ENCODE peak calls at places on chromosome 19, in nine cellular contexts. I is dorsolateral prefrontal cortex, M is GM06990, L is astrocyte of the spinal cord, Z is AG09309, F is vagina, N is AG09319, O is ovary, U is fibroblast of lung. H is an unnamed sample.

GRCh38 chr19:50568321-50569022 is at the start of gene LRRC4B:
- DNase-seq in Z (no peak), U (no peak), I (peak), L (no peak), O (no peak), F (no peak), M (no peak), N (no peak), H (no peak)

GRCh38 chr19:41707871-41708371 is 505 bp upstream of the CEACAM5 start:
- DNase-seq in I (no peak), U (no peak), L (no peak), M (no peak), N (no peak), O (no peak), Z (no peak), F (no peak), H (no peak)

GRCh38 chr19:3826163-3826562 is 40.0 kb upstream of the MATK start:
- DNase-seq in L (no peak), Z (no peak), N (no peak), F (no peak), I (no peak), U (no peak), O (no peak), M (no peak), H (no peak)

GRCh38 chr19:58279925-58280316 is 1.2 kb downstream of the ZNF8 start:
- DNase-seq in M (no peak), O (no peak), F (no peak), U (no peak), L (no peak), Z (no peak), N (no peak), I (no peak), H (no peak)

GRCh38 chr19:3234800-3235199 is 10.3 kb downstream of the CELF5 start:
- DNase-seq in F (no peak), Z (no peak), L (no peak), O (no peak), M (no peak), I (no peak), U (no peak), N (no peak), H (no peak)

GRCh38 chr19:7266832-7267231 is 27.4 kb downstream of the INSR start:
- DNase-seq in N (no peak), I (no peak), L (no peak), Z (no peak), U (no peak), F (no peak), O (no peak), M (no peak), H (no peak)

GRCh38 chr19:50431343-50432220 is 1.1 kb upstream of the MYBPC2 start:
- DNase-seq in Z (no peak), I (peak), F (no peak), O (peak), N (peak), M (peak), U (peak), L (peak), H (peak)

GRCh38 chr19:11190501-11190900 is 6.8 kb downstream of the KANK2 start:
- DNase-seq in O (no peak), N (no peak), Z (no peak), I (no peak), F (no peak), L (no peak), M (no peak), U (no peak), H (no peak)

GRCh38 chr19:1333789-1334188 is 48.1 kb downstream of the EFNA2 start:
- DNase-seq in N (no peak), Z (no peak), O (no peak), I (no peak), U (peak), L (peak), M (no peak), F (no peak), H (no peak)

GRCh38 chr19:7337380-7338194 is 11.2 kb upstream of the ARHGEF18 start:
- DNase-seq in I (no peak), U (no peak), O (no peak), Z (no peak), F (no peak), L (no peak), N (no peak), M (peak), H (no peak)

GRCh38 chr19:32354345-32354744 is 8.9 kb downstream of the ZNF507 start:
- DNase-seq in U (no peak), M (no peak), F (no peak), N (no peak), Z (no peak), O (no peak), L (no peak), I (no peak), H (no peak)

GRCh38 chr19:57191141-57192063 is at the start of gene ZNF264:
- DNase-seq in Z (peak), N (peak), O (peak), I (peak), M (peak), F (peak), L (peak), U (peak), H (peak)

GRCh38 chr19:2268480-2268830 is 12.2 kb upstream of the JSRP1 start:
- DNase-seq in I (no peak), M (no peak), U (no peak), Z (no peak), N (no peak), L (no peak), F (no peak), O (no peak), H (no peak)

GRCh38 chr19:40381321-40381720 is 8.7 kb downstream of the HIPK4 start:
- DNase-seq in N (no peak), F (no peak), I (no peak), M (no peak), O (no peak), U (no peak), L (no peak), Z (no peak), H (no peak)

GRCh38 chr19:34148672-34149185 is 23.6 kb upstream of the LSM14A start:
- DNase-seq in F (no peak), Z (no peak), U (no peak), M (no peak), O (no peak), N (no peak), L (no peak), I (no peak), H (no peak)

GRCh38 chr19:28290963-28291657 is 921.8 kb downstream of the UQCRFS1 start:
- DNase-seq in L (no peak), N (no peak), M (no peak), Z (no peak), U (no peak), F (no peak), O (no peak), I (no peak), H (no peak)

GRCh38 chr19:6228523-6229215 is 51.1 kb downstream of the MLLT1 start:
- DNase-seq in L (peak), Z (no peak), M (no peak), O (peak), F (no peak), U (peak), I (no peak), N (no peak), H (no peak)

GRCh38 chr19:32971012-32971595 is 654 bp downstream of the CEP89 start:
- DNase-seq in N (no peak), M (no peak), O (no peak), F (no peak), U (peak), I (no peak), Z (no peak), L (no peak), H (no peak)

GRCh38 chr19:51448011-51448744 is 10.1 kb downstream of the SIGLEC8 start:
- DNase-seq in I (no peak), L (no peak), U (no peak), N (no peak), Z (no peak), F (no peak), M (no peak), O (no peak), H (no peak)

GRCh38 chr19:55493650-55494171 is 5.5 kb downstream of the SSC5D start:
- DNase-seq in L (no peak), U (no peak), N (no peak), Z (no peak), O (peak), I (no peak), F (no peak), M (no peak), H (no peak)

GRCh38 chr19:41351339-41352245 is 2.1 kb downstream of the TGFB1 start:
- DNase-seq in F (no peak), L (peak), I (peak), U (peak), O (peak), M (peak), N (no peak), Z (no peak), H (no peak)

GRCh38 chr19:5125797-5126497 is 157.0 kb downstream of the KDM4B start:
- DNase-seq in N (no peak), U (peak), L (peak), F (no peak), Z (no peak), O (no peak), M (no peak), I (no peak), H (no peak)

GRCh38 chr19:2171349-2172145 is 7.8 kb downstream of the DOT1L start:
- DNase-seq in F (no peak), L (no peak), N (no peak), O (peak), I (no peak), U (peak), Z (no peak), M (peak), H (no peak)

GRCh38 chr19:4911314-4911713 is 2.0 kb downstream of the UHRF1 start:
- DNase-seq in N (no peak), Z (no peak), O (no peak), U (peak), M (no peak), F (no peak), L (no peak), I (no peak), H (no peak)

GRCh38 chr19:2315121-2315817 is 7.3 kb upstream of the LINGO3 start:
- DNase-seq in I (no peak), O (no peak), F (no peak), L (no peak), U (no peak), M (no peak), Z (no peak), N (no peak), H (no peak)

GRCh38 chr19:30006206-30006605 is 64.2 kb downstream of the URI1 start:
- DNase-seq in Z (no peak), L (no peak), M (no peak), F (no peak), O (no peak), U (no peak), N (no peak), I (no peak), H (no peak)

GRCh38 chr19:39218230-39219007 is 14.4 kb upstream of the SYCN start:
- DNase-seq in N (no peak), I (no peak), F (no peak), O (no peak), U (no peak), L (no peak), Z (no peak), M (no peak), H (no peak)

GRCh38 chr19:51457351-51458013 is 772 bp downstream of the SIGLEC8 start:
- DNase-seq in O (no peak), U (no peak), Z (no peak), N (no peak), I (no peak), L (no peak), M (no peak), F (no peak), H (no peak)

GRCh38 chr19:33022472-33023116 is 42.1 kb downstream of the RHPN2 start:
- DNase-seq in O (no peak), M (no peak), N (no peak), Z (no peak), F (no peak), U (no peak), I (no peak), L (no peak), H (peak)

GRCh38 chr19:40424637-40425449 is 949 bp downstream of the SERTAD1 start:
- DNase-seq in U (peak), F (peak), N (no peak), O (no peak), M (no peak), L (peak), I (no peak), Z (no peak), H (no peak)

GRCh38 chr19:14554382-14554812 is 17.5 kb downstream of the NDUFB7 start:
- DNase-seq in I (no peak), N (no peak), F (no peak), U (no peak), Z (no peak), L (no peak), M (no peak), O (no peak), H (no peak)
- TF ChIP-seq CTCF in I (no peak), N (no peak), F (no peak), U (no peak), Z (no peak), L (no peak), M (no peak), O (no peak), H (no peak)

DNA sequence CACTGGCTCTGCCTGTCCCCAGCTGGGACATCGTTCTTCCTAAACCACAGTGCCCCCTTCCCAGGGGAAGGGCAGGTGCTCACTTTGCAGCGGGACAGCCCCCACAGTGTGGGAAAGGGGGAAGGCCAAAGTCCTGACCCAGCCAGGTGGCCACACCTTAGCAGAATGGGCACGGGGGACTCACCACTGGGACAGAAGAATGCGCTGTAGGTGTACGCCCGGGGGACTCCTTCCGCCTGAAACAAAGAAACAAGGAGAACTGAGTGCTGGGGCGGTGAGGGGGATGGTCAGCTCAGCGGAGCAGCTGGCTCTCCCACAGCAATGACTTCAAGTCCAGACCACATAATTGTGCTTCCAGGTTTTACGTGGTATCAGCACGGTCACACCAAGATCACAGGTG is 49.4 kb downstream of the F2RL3 start:
- DNase-seq in U (no peak), O (no peak), L (no peak), N (no peak), F (no peak), M (no peak), I (no peak), Z (no peak), H (no peak)
- TF ChIP-seq CTCF in U (no peak), O (no peak), L (no peak), N (no peak), F (no peak), M (no peak), I (no peak), Z (no peak), H (no peak)

GRCh38 chr19:9584073-9584833 is at the start of gene ZNF121:
- DNase-seq in N (peak), F (peak), Z (no peak), L (peak), O (peak), U (peak), M (peak), I (peak), H (peak)

GRCh38 chr19:9586764-9587163 is 2.5 kb upstream of the ZNF121 start:
- DNase-seq in L (peak), Z (no peak), O (peak), I (peak), N (peak), U (peak), F (no peak), M (no peak), H (peak)
- TF ChIP-seq CTCF in L (peak), Z (peak), O (peak), I (peak), N (peak), U (peak), F (peak), M (peak), H (peak)

GRCh38 chr19:18518639-18519038 is 3.2 kb downstream of the ELL start:
- DNase-seq in F (no peak), Z (no peak), M (no peak), O (no peak), I (no peak), L (no peak), N (no peak), U (no peak), H (no peak)
- TF ChIP-seq CTCF in F (no peak), Z (no peak), M (no peak), O (no peak), I (no peak), L (no peak), N (no peak), U (no peak), H (no peak)

GRCh38 chr19:46615966-46616365 is 8.9 kb downstream of the PTGIR start:
- DNase-seq in U (no peak), L (no peak), M (no peak), F (no peak), N (no peak), I (no peak), Z (no peak), O (no peak), H (no peak)

GRCh38 chr19:46617566-46618079 is 7.3 kb downstream of the PTGIR start:
- DNase-seq in Z (no peak), L (no peak), I (no peak), F (no peak), U (no peak), O (no peak), N (no peak), M (no peak), H (no peak)

GRCh38 chr19:46618670-46619231 is 6.1 kb downstream of the PTGIR start:
- DNase-seq in U (no peak), N (no peak), F (no peak), I (no peak), L (no peak), O (no peak), M (peak), Z (no peak), H (no peak)

GRCh38 chr19:46614114-46614701 is 10.7 kb downstream of the PTGIR start:
- DNase-seq in U (peak), F (no peak), I (peak), Z (no peak), M (peak), N (peak), O (peak), L (peak), H (peak)

DNA sequence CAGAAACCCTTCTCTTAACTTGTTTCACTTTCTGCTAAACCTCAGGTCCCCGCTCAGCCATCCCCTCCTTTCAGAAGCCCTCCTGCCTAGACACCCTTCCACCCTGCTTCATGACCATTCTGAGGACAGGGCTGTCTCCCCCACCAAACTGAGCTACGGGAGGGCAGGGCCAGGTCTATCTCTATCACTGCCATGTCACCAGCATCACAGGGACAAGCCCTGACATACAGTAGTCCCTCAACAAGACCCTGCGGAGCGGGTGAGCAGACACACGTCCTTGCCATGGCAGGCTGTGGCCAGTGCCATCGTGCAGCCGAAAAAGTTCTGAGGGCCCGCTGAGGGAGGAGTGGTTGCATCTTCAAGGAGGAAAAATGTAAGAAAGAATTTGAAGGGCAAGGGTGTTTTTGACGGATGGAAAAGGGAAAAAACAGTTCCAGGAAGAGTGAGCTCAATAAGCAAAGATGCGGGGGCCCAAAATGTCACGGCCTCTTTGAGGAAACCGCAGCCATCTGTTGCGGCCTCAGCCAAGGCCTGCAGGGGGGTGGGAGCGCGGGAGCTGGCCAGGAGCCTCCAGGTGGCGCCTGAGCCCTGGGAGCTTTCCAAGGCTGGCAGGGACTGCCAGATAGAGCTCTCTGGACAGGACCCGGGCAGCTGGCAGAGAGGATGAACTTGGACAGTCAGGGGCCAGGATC is 8.1 kb downstream of the PTGIR start:
- DNase-seq in Z (no peak), O (peak), M (peak), F (no peak), N (no peak), U (peak), I (no peak), L (peak), H (no peak)
- TF ChIP-seq CTCF in Z (peak), O (no peak), M (peak), F (no peak), N (peak), U (peak), I (no peak), L (peak), H (peak)

DNA sequence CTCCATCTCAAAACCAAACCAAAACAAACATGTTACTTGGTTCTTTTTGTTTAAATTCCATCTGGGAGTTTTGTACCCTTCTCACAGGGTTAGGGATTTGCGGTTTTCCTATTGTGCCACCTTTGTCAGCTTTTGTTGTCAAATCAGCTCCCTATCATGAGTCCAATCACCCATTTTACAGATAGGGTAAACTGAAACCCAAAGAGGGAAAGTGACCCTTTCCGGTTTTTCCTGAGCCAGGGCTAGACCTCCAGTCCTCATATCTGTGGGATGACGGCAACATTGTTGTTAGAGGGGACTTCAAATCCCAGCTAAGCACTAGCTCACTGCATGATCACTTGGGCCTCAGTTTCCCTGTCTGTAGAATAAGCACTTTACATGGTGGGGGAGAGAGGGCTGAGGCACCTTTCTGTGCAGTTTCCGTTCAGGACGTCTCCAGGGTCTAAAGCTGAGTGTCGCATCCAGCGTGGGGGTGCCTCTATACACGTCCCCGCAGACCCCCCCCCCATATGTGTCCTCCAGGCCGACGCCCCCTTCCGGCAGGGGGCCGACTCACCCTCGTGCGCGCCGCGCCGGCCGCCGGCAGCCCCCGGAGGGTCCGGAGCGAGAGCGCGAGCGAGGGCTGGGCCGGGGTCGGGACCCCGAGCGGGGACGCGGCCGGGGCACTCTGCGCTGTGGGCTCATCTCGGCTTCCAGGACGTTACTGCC is 3.9 kb downstream of the CCDC194 start:
- DNase-seq in O (peak), L (no peak), N (no peak), U (no peak), Z (no peak), F (no peak), I (no peak), M (no peak), H (no peak)
- TF ChIP-seq CTCF in O (peak), L (peak), N (no peak), U (no peak), Z (no peak), F (no peak), I (no peak), M (peak), H (peak)